ENCODE peak calls at places on chromosomes 16 and 17, in four cellular contexts. Y is DND-41; C is CD8-positive, alpha-beta T cell; K is Peyer's patch. A is an unnamed sample.

GRCh38 chr17:18093616-18094408 is 6.1 kb downstream of the DRG2 start:
- DNase-seq in Y (peak; percentile 40), C (no peak), K (no peak), A (no peak)

GRCh38 chr17:57982452-57983170 is 5.4 kb downstream of the VEZF1 start:
- DNase-seq in Y (no peak), C (no peak), K (no peak), A (no peak)

GRCh38 chr17:56471661-56472060 is 121.8 kb upstream of the NOG start:
- DNase-seq in Y (no peak), C (no peak), K (no peak), A (no peak)

GRCh38 chr16:53816211-53816610 is 112.3 kb downstream of the FTO start:
- DNase-seq in Y (peak; percentile 12), C (no peak), K (no peak), A (no peak)

GRCh38 chr16:27551046-27551445 is 1.1 kb downstream of the KATNIP start:
- DNase-seq in Y (no peak), C (no peak), K (no peak), A (no peak)

GRCh38 chr17:49952209-49952911 is 16.6 kb upstream of the DLX4 start:
- DNase-seq in Y (peak; percentile 61), C (peak; percentile 63), K (peak; percentile 90), A (peak; percentile 85)

GRCh38 chr17:10278218-10278617 is 79.8 kb upstream of the GAS7 start:
- DNase-seq in Y (no peak), C (no peak), K (no peak), A (no peak)

GRCh38 chr17:61486135-61487120 is 34.2 kb downstream of the TBX4 start:
- DNase-seq in Y (no peak), C (no peak), K (no peak), A (no peak)

GRCh38 chr17:66115246-66115645 is 76.7 kb downstream of the CEP112 start:
- DNase-seq in Y (no peak), C (no peak), K (no peak), A (no peak)

GRCh38 chr17:59786536-59787319 is 79.3 kb downstream of the VMP1 start:
- DNase-seq in Y (peak; percentile 83), C (peak; percentile 21), K (peak; percentile 83), A (peak; percentile 78)

GRCh38 chr17:31499771-31500554 is 108.5 kb downstream of the RAB11FIP4 start:
- DNase-seq in Y (no peak), C (no peak), K (no peak), A (no peak)

GRCh38 chr17:57966875-57967274 is 11.7 kb upstream of the CUEDC1 start:
- DNase-seq in Y (no peak), C (no peak), K (no peak), A (no peak)

GRCh38 chr17:78135858-78136500 is 5.4 kb downstream of the TMC8 start:
- DNase-seq in Y (no peak), C (no peak), K (no peak), A (no peak)

GRCh38 chr17:17913695-17914332 is 58.4 kb downstream of the TOM1L2 start:
- DNase-seq in Y (peak; percentile 59), C (no peak), K (peak; percentile 89), A (peak; percentile 58)

GRCh38 chr16:78198299-78198698 is 98.8 kb downstream of the WWOX start:
- DNase-seq in Y (no peak), C (no peak), K (no peak), A (no peak)

GRCh38 chr17:16461606-16461866 is 30.5 kb downstream of the LRRC75A start:
- DNase-seq in Y (no peak), C (no peak), K (no peak), A (no peak)

GRCh38 chr17:38733315-38734234 is 3.4 kb downstream of the CISD3 start:
- DNase-seq in Y (peak; percentile 52), C (no peak), K (no peak), A (no peak)

GRCh38 chr17:10119203-10120112 is 78.9 kb downstream of the GAS7 start:
- DNase-seq in Y (peak; percentile 73), C (no peak), K (peak; percentile 66), A (no peak)

GRCh38 chr16:84907575-84907974 is 87.8 kb downstream of the CRISPLD2 start:
- DNase-seq in Y (no peak), C (no peak), K (no peak), A (no peak)

GRCh38 chr16:53882310-53882709 is 178.4 kb downstream of the FTO start:
- DNase-seq in Y (no peak), C (no peak), K (no peak), A (no peak)

GRCh38 chr17:45895969-45896793 is 1.8 kb downstream of the MAPT start:
- DNase-seq in Y (no peak), C (no peak), K (no peak), A (no peak)

GRCh38 chr17:412211-413015 is 59.8 kb upstream of the RPH3AL start:
- DNase-seq in Y (peak; percentile 68), C (peak; percentile 39), K (peak; percentile 77), A (peak; percentile 54)

GRCh38 chr16:77194295-77195231 is 3.6 kb downstream of the MON1B start:
- DNase-seq in Y (no peak), C (no peak), K (no peak), A (no peak)

GRCh38 chr17:49746791-49747490 is 17.0 kb downstream of the FAM117A start:
- DNase-seq in Y (peak; percentile 53), C (no peak), K (peak; percentile 88), A (peak; percentile 43)

GRCh38 chr17:45046536-45047125 is 4.8 kb downstream of the DCAKD start:
- DNase-seq in Y (no peak), C (no peak), K (no peak), A (no peak)

GRCh38 chr16:50821586-50821985 is 79.7 kb downstream of the CYLD start:
- DNase-seq in Y (no peak), C (no peak), K (no peak), A (no peak)

GRCh38 chr17:47290870-47291241 is 32.9 kb upstream of the EFCAB13 start:
- DNase-seq in Y (no peak), C (no peak), K (no peak), A (no peak)

GRCh38 chr17:74455025-74455585 is 11.3 kb upstream of the CD300A start:
- DNase-seq in Y (no peak), C (no peak), K (no peak), A (no peak)

GRCh38 chr17:1598399-1599095 is 30.1 kb downstream of the SLC43A2 start:
- DNase-seq in Y (no peak), C (no peak), K (no peak), A (no peak)

GRCh38 chr17:12599185-12599920 is 66.3 kb upstream of the MYOCD start:
- DNase-seq in Y (no peak), C (no peak), K (no peak), A (no peak)

GRCh38 chr16:11224894-11225676 is 30.9 kb downstream of the SOCS1 start:
- DNase-seq in Y (peak; percentile 92), C (peak; percentile 42), K (peak; percentile 93), A (peak; percentile 95)

GRCh38 chr17:28643979-28644781 is 778 bp downstream of the BLTP2 start:
- DNase-seq in Y (peak; percentile 50), C (no peak), K (peak; percentile 75), A (peak; percentile 57)

GRCh38 chr17:81722184-81723120 is 10.4 kb downstream of the SLC25A10 start:
- DNase-seq in Y (no peak), C (no peak), K (peak; percentile 83), A (no peak)

GRCh38 chr16:63385714-63386113 is 1349.5 kb upstream of the CDH8 start:
- DNase-seq in Y (no peak), C (no peak), K (no peak), A (no peak)

GRCh38 chr17:81241648-81242420 is 2.7 kb downstream of the NDUFAF8 start:
- DNase-seq in Y (peak; percentile 69), C (peak; percentile 46), K (peak; percentile 80), A (peak; percentile 80)

GRCh38 chr16:920722-921121 is 50.1 kb downstream of the LMF1 start:
- DNase-seq in Y (no peak), C (no peak), K (no peak), A (no peak)

GRCh38 chr16:59886021-59886420 is 1151.9 kb upstream of the GOT2 start:
- DNase-seq in Y (no peak), C (no peak), K (no peak), A (no peak)

GRCh38 chr17:18182978-18183333 is 672 bp upstream of the ALKBH5 start:
- DNase-seq in Y (peak; percentile 86), C (no peak), K (peak; percentile 89), A (peak; percentile 84)

GRCh38 chr17:59513934-59514841 is 51.2 kb upstream of the DHX40 start:
- DNase-seq in Y (peak; percentile 6), C (no peak), K (peak; percentile 88), A (no peak)

DNA sequence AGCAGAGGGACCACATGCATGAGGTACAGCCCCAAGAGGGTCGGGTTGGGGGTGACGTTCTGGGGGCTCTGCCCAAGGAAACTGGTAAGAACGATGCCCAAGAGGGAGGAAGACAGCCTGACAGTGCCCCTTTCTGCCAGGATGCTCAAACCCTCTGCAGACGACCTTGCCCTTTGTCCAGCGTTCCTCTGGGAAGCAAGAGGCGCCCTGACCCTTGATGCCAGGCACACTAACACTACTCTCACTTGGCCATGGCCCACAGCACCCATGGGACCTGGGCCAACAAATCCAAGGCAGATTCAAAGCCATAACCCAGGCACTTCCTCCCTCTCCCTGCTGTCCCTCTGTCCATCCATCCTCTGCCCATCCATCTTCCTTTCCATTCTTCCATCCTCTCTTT is 20.4 kb downstream of the TK2 start:
- DNase-seq in Y (no peak), C (no peak), K (no peak), A (no peak)
- TF ChIP-seq CTCF in Y (no peak), C (no peak), K (no peak), A (no peak)

GRCh38 chr17:5785867-5786509 is 201.7 kb upstream of the NLRP1 start:
- DNase-seq in Y (no peak), C (no peak), K (no peak), A (peak; percentile 48)
- TF ChIP-seq CTCF in Y (no peak), C (no peak), K (no peak), A (no peak)

GRCh38 chr16:69344171-69344570 is 4.6 kb downstream of the NIP7 start:
- DNase-seq in Y (no peak), C (no peak), K (no peak), A (no peak)

GRCh38 chr16:69348222-69348621 is 3.4 kb downstream of the TMED6 start:
- DNase-seq in Y (no peak), C (no peak), K (no peak), A (no peak)

GRCh38 chr16:69346683-69347082 is 4.9 kb downstream of the TMED6 start:
- DNase-seq in Y (no peak), C (no peak), K (no peak), A (no peak)

GRCh38 chr16:69349508-69349907 is 2.1 kb downstream of the TMED6 start:
- DNase-seq in Y (no peak), C (no peak), K (no peak), A (no peak)

GRCh38 chr16:69345923-69346322 is 5.7 kb downstream of the TMED6 start:
- DNase-seq in Y (no peak), C (no peak), K (no peak), A (no peak)
- TF ChIP-seq CTCF in Y (no peak), C (no peak), K (no peak), A (no peak)

DNA sequence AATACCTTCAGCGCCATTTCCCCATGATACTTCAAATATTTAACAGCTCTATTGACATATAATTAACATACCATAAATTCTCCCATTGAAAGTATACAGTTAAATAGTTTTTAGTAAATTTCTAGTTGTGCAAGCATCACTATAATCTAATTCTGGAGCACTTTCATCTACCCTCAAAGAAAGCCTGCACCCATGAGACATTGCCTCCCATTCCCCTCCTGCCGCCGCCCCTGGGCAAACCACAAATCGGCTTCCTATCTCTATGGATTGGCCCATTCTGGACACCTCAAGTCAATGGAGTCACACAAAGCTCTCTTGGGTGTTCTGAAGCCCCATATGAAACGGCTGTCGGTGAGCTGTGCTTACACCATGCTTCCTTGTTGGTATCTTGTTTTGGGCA is 77.3 kb upstream of the CBX4 start:
- DNase-seq in Y (no peak), C (no peak), K (no peak), A (no peak)
- TF ChIP-seq CTCF in Y (no peak), C (no peak), K (no peak), A (no peak)

A was measured in GM10248.